ENCODE peak calls at places on chromosome 10, in ten cellular contexts. H is stimulated activated CD4-positive, alpha-beta T cell treated with anti-CD3 and anti-CD28 coated beads, Interleukin-2, amount 100 ng/mL, for 48 hours; U is AG09319; Z is hypothalamus; V is stimulated activated CD8-positive, alpha-beta memory T cell treated with anti-CD3 and anti-CD28 coated beads, Interleukin-12 subunit alpha, Interleukin-12 subunit beta, amount 100 ng/mL, for 1 hour; B is amygdala; P is head of caudate nucleus; J is A172; W is NCI-H774; G is CD8-positive, alpha-beta T cell. E is an unnamed sample.

GRCh38 chr10:132143162-132143561 is 43.6 kb upstream of the DPYSL4 start:
- DNase-seq in H (no peak), U (no peak), Z (no peak), V (no peak), B (no peak), P (no peak), J (no peak), W (no peak), G (no peak), E (no peak)

GRCh38 chr10:46028584-46029570 is 1.5 kb downstream of the NCOA4 start:
- DNase-seq in H (no peak), U (no peak), Z (no peak), V (peak; percentile 6), B (no peak), P (peak; percentile 23), J (peak; percentile 55), W (peak; percentile 12), G (peak; percentile 13), E (peak; percentile 29)

GRCh38 chr10:49081532-49082275 is 33.6 kb downstream of the VSTM4 start:
- DNase-seq in H (no peak), U (no peak), Z (no peak), V (no peak), B (peak; percentile 17), P (peak; percentile 25), J (no peak), W (no peak), G (no peak), E (no peak)

GRCh38 chr10:101965075-101965765 is 90.8 kb downstream of the ARMH3 start:
- DNase-seq in H (no peak), U (no peak), Z (no peak), V (no peak), B (no peak), P (no peak), J (no peak), W (no peak), G (no peak), E (no peak)

GRCh38 chr10:102611514-102612095 is 32.7 kb upstream of the TRIM8 start:
- DNase-seq in H (no peak), U (no peak), Z (no peak), V (no peak), B (no peak), P (no peak), J (peak; percentile 77), W (no peak), G (no peak), E (no peak)

GRCh38 chr10:124239666-124240065 is 146.3 kb upstream of the CHST15 start:
- DNase-seq in H (no peak), U (no peak), Z (no peak), V (no peak), B (no peak), P (no peak), J (no peak), W (no peak), G (no peak), E (no peak)

GRCh38 chr10:5533098-5533731 is 8.5 kb downstream of the CALML3 start:
- DNase-seq in H (no peak), U (no peak), Z (no peak), V (no peak), B (no peak), P (no peak), J (no peak), W (no peak), G (no peak), E (no peak)

GRCh38 chr10:47062801-47063200 is 151.6 kb downstream of the PTPN20 start:
- DNase-seq in H (no peak), U (no peak), Z (no peak), V (no peak), B (no peak), P (no peak), J (no peak), W (no peak), G (no peak), E (no peak)

GRCh38 chr10:82150123-82150900 is 275.3 kb downstream of the NRG3 start:
- DNase-seq in H (no peak), U (no peak), Z (peak; percentile 2), V (no peak), B (no peak), P (peak; percentile 54), J (peak; percentile 62), W (no peak), G (no peak), E (peak; percentile 2)

GRCh38 chr10:32786968-32787367 is 171.1 kb downstream of the ITGB1 start:
- DNase-seq in H (no peak), U (no peak), Z (no peak), V (no peak), B (no peak), P (no peak), J (no peak), W (no peak), G (no peak), E (no peak)

GRCh38 chr10:107169516-107169915 is 5.0 kb upstream of the SORCS1 start:
- DNase-seq in H (no peak), U (no peak), Z (no peak), V (no peak), B (no peak), P (no peak), J (no peak), W (no peak), G (no peak), E (no peak)

GRCh38 chr10:125836746-125837145 is 13.4 kb downstream of the BCCIP start:
- DNase-seq in H (no peak), U (no peak), Z (no peak), V (no peak), B (no peak), P (no peak), J (no peak), W (no peak), G (no peak), E (no peak)

GRCh38 chr10:68594405-68594804 is 34.3 kb downstream of the TET1 start:
- DNase-seq in H (no peak), U (no peak), Z (no peak), V (no peak), B (no peak), P (no peak), J (peak; percentile 97), W (no peak), G (no peak), E (no peak)

GRCh38 chr10:108913300-108913699 is 1010.0 kb downstream of the XPNPEP1 start:
- DNase-seq in H (no peak), U (no peak), Z (no peak), V (no peak), B (no peak), P (no peak), J (no peak), W (no peak), G (no peak), E (no peak)

GRCh38 chr10:7590271-7590670 is 76.5 kb downstream of the ITIH5 start:
- DNase-seq in H (no peak), U (no peak), Z (no peak), V (no peak), B (no peak), P (no peak), J (no peak), W (no peak), G (no peak), E (no peak)

GRCh38 chr10:128066954-128067382 is 59.3 kb downstream of the MKI67 start:
- DNase-seq in H (no peak), U (no peak), Z (no peak), V (no peak), B (no peak), P (no peak), J (no peak), W (no peak), G (no peak), E (no peak)

GRCh38 chr10:31242902-31243301 is 76.1 kb upstream of the ZEB1 start:
- DNase-seq in H (peak; percentile 30), U (peak; percentile 89), Z (no peak), V (no peak), B (no peak), P (no peak), J (peak; percentile 94), W (no peak), G (no peak), E (no peak)

GRCh38 chr10:96416643-96417042 is 57.8 kb upstream of the OPALIN start:
- DNase-seq in H (no peak), U (no peak), Z (no peak), V (no peak), B (peak; percentile 37), P (peak; percentile 37), J (no peak), W (no peak), G (no peak), E (no peak)

E was measured in cerebellum.